ENCODE peak calls at places on chromosomes 13 and 19, in seven cellular contexts. H, Z, I, W, F, A and G are unnamed samples.

GRCh38 chr13:35475131-35475959 is 1.1 kb downstream of the MAB21L1 start:
- ATAC-seq in H (peak), Z (peak), I (peak), W (peak), F (peak), A (no peak), G (no peak)

GRCh38 chr13:80654638-80655249 is 313.8 kb upstream of the SPRY2 start:
- ATAC-seq in H (peak), Z (no peak), I (peak), W (no peak), F (peak), A (no peak), G (no peak)

GRCh38 chr19:46904114-46905060 is 43.6 kb downstream of the ARHGAP35 start:
- ATAC-seq in H (peak), Z (peak), I (peak), W (peak), F (peak), A (no peak), G (no peak)

GRCh38 chr13:45396548-45397095 is 21.6 kb downstream of the SLC25A30 start:
- ATAC-seq in H (no peak), Z (peak), I (peak), W (no peak), F (no peak), A (no peak), G (no peak)

GRCh38 chr13:21040120-21040834 is 21.1 kb downstream of the LATS2 start:
- ATAC-seq in H (no peak), Z (no peak), I (peak), W (no peak), F (peak), A (no peak), G (no peak)

GRCh38 chr13:75760182-75760981 is 124.3 kb downstream of the LMO7 start:
- ATAC-seq in H (peak), Z (peak), I (peak), W (peak), F (peak), A (peak), G (peak)

GRCh38 chr19:12034610-12035009 is 869 bp downstream of the ZNF433 start:
- ATAC-seq in H (no peak), Z (no peak), I (no peak), W (no peak), F (no peak), A (no peak), G (no peak)

GRCh38 chr13:46831588-46832194 is 34.7 kb upstream of the ESD start:
- ATAC-seq in H (peak), Z (peak), I (peak), W (no peak), F (peak), A (peak), G (peak)

GRCh38 chr19:39154626-39155100 is 29.1 kb downstream of the PAK4 start:
- ATAC-seq in H (peak), Z (no peak), I (peak), W (no peak), F (peak), A (no peak), G (no peak)

GRCh38 chr19:47438793-47439220 is 19.5 kb upstream of the MEIS3 start:
- ATAC-seq in H (no peak), Z (no peak), I (no peak), W (no peak), F (no peak), A (no peak), G (no peak)

GRCh38 chr13:27228131-27228530 is 23.2 kb upstream of the RPL21 start:
- ATAC-seq in H (no peak), Z (no peak), I (no peak), W (no peak), F (no peak), A (no peak), G (no peak)

GRCh38 chr19:7600721-7601120 is 5.1 kb downstream of the CAMSAP3 start:
- ATAC-seq in H (no peak), Z (no peak), I (no peak), W (no peak), F (no peak), A (no peak), G (no peak)

GRCh38 chr13:30119476-30119875 is 187.9 kb downstream of the KATNAL1 start:
- ATAC-seq in H (no peak), Z (peak), I (peak), W (no peak), F (no peak), A (peak), G (no peak)

GRCh38 chr13:53782400-53783030 is 753.9 kb downstream of the OLFM4 start:
- ATAC-seq in H (peak), Z (peak), I (peak), W (no peak), F (peak), A (peak), G (peak)

GRCh38 chr13:110242615-110243014 is 64.3 kb downstream of the COL4A1 start:
- ATAC-seq in H (no peak), Z (no peak), I (no peak), W (no peak), F (no peak), A (no peak), G (no peak)

GRCh38 chr19:1275260-1275975 is at the start of gene FAM174C:
- ATAC-seq in H (peak), Z (peak), I (peak), W (peak), F (peak), A (peak), G (peak)

GRCh38 chr13:43830481-43830873 is 43.7 kb upstream of the ENOX1 start:
- ATAC-seq in H (peak), Z (peak), I (peak), W (no peak), F (no peak), A (no peak), G (peak)

GRCh38 chr19:50269653-50270052 is 59.5 kb downstream of the KCNC3 start:
- ATAC-seq in H (no peak), Z (no peak), I (no peak), W (no peak), F (no peak), A (no peak), G (no peak)

GRCh38 chr19:56350416-56351045 is 35.9 kb upstream of the ZSCAN5A start:
- ATAC-seq in H (peak), Z (peak), I (peak), W (no peak), F (no peak), A (no peak), G (no peak)

GRCh38 chr19:8811315-8812172 is 20.6 kb downstream of the ZNF558 start:
- ATAC-seq in H (no peak), Z (no peak), I (no peak), W (no peak), F (no peak), A (no peak), G (no peak)
- H3K4me3 ChIP-seq in H (no peak), Z (no peak), I (no peak), W (no peak), F (no peak), A (no peak), G (no peak)

GRCh38 chr19:15249560-15249874 is 17.3 kb upstream of the EPHX3 start:
- ATAC-seq in H (no peak), Z (no peak), I (no peak), W (no peak), F (no peak), A (peak), G (no peak)

GRCh38 chr19:15248106-15248505 is 15.9 kb upstream of the EPHX3 start:
- ATAC-seq in H (no peak), Z (no peak), I (no peak), W (no peak), F (no peak), A (no peak), G (no peak)

GRCh38 chr19:15247107-15248014 is 15.1 kb upstream of the EPHX3 start:
- ATAC-seq in H (no peak), Z (no peak), I (no peak), W (no peak), F (no peak), A (no peak), G (no peak)

GRCh38 chr19:15249912-15250634 is 17.8 kb upstream of the EPHX3 start:
- ATAC-seq in H (peak), Z (peak), I (no peak), W (no peak), F (no peak), A (no peak), G (peak)

DNA sequence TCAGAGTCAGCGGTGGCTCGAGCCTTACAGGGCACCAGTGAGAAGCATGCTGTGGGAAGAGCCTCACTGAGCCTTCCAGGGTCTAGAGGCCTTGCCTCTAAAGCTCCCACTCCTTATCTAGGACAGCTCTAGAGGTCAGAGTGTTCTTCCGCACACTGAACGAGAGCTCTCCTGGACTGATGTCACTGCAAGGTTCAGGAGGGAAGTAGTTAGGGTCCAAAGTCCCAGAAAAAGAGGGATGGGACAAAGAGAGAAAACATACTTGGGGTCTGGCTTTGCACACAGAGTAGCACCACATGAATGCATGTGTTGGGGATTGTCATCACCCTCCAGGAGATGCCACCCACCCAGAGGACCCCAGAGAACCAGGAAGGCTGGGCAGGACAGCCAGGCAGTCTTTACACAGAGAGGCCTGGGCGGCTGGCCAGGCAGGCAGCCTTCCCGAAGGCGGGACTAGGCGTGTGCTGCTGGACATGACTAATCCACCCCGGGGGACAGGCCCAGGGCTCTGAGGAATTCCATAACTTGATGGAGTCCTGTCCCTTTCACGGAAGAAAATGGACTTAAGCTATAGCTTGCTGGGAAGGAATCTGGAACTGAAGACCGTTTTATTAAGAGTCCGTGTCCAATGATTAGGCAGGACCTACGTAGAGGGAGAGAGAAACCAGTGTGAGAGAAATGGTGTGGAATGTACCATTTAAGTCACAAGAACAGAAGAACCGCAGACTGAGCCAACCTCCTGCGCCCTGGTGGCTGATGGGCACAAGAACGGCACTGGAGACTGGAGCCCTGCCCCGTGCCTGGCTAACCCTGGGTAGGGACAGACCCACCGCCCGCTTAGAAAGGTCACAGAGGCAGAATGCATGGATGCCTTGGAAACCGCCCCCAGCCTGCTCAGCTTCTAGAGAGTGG is 16.7 kb upstream of the EPHX3 start:
- ATAC-seq in H (peak), Z (peak), I (peak), W (peak), F (peak), A (no peak), G (peak)
- TF ChIP-seq CTCF in H (no peak), Z (no peak), I (no peak), W (no peak), F (no peak), A (no peak), G (no peak)

GRCh38 chr13:24851546-24851945 is 87.6 kb downstream of the RNF17 start:
- ATAC-seq in H (no peak), Z (peak), I (no peak), W (no peak), F (no peak), A (no peak), G (no peak)
- H3K4me3 ChIP-seq in H (no peak), Z (no peak), I (no peak), W (no peak), F (no peak), A (no peak), G (no peak)

DNA sequence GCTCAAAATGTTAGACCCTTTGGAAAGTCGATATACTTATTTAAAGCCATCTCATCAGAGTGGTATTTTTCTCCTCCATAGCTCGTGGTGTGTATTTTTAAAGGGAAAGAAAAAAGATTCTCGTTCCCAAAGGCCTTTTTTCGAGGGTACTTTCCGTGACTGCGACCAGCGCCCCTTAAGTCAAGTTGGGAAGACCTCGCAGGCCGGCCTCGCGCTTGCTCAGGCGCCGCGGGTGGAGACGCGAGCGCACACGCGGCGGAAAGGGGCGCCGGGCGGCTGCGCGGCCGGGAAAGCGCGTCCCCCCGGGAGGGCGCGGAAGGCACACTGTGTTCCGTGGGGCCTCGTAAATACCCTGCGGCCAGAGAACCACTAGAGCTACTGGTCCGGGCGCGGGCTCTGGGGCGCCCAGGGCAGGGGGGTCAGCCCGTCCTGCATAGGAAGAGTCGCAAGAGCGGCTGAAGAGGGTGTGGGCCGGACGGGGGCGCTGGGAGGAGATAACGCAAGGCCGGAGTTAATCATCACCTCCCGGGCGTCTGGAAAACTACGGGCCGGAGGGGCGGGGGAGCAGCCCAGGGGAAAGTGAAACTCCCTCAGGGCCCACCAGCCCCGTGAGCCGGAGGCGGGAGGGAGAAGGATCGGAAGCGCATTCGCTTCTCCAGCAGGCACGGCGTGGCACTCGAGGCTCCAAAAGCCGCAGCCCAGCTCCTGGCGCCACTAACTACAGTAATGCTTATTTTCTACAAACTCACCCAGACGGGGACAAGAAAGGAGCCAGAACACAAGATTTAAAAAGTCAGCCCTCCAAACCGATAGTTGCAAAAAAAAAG is 1.2 kb upstream of the WBP4 start:
- ATAC-seq in H (peak), Z (peak), I (peak), W (peak), F (peak), A (peak), G (peak)
- TF ChIP-seq CTCF in H (peak), Z (peak), I (peak), W (peak), F (peak), A (peak), G (no peak)

GRCh38 chr19:37551123-37551993 is 43.2 kb downstream of the ZNF571 start:
- ATAC-seq in H (no peak), Z (peak), I (peak), W (no peak), F (no peak), A (no peak), G (no peak)
- H3K4me3 ChIP-seq in H (peak), Z (peak), I (peak), W (peak), F (peak), A (no peak), G (peak)

GRCh38 chr13:62278271-62278670 is 862.6 kb upstream of the PCDH20 start:
- ATAC-seq in H (no peak), Z (no peak), I (no peak), W (no peak), F (no peak), A (no peak), G (no peak)
- TF ChIP-seq CTCF in H (no peak), Z (no peak), I (no peak), W (no peak), F (no peak), A (no peak), G (no peak)

GRCh38 chr13:39474600-39474999 is 128.4 kb downstream of the LHFPL6 start:
- ATAC-seq in H (no peak), Z (no peak), I (no peak), W (no peak), F (no peak), A (no peak), G (no peak)
- H3K4me3 ChIP-seq in H (no peak), Z (no peak), I (no peak), W (no peak), F (no peak), A (no peak), G (no peak)